ENCODE peak calls at places on chromosomes 6 and 20, in eight cellular contexts. X, Q, T, I, O, N, R and E are unnamed samples.
A peak's percentile ranks its signal among the peaks of the same experiment; 100 is the strongest.

GRCh38 chr20:10217517-10218410 is 866 bp upstream of the SNAP25 start:
- DNase-seq in X (no peak), Q (no peak), T (peak; percentile 33), I (peak; percentile 65), O (no peak), N (peak; percentile 99), R (no peak), E (peak; percentile 78)

GRCh38 chr20:3046677-3047462 is 1.0 kb downstream of the MRPS26 start:
- DNase-seq in X (no peak), Q (no peak), T (no peak), I (no peak), O (no peak), N (peak; percentile 13), R (no peak), E (no peak)

GRCh38 chr6:149480502-149481280 is 4.1 kb downstream of the ZC3H12D start:
- DNase-seq in X (no peak), Q (no peak), T (no peak), I (no peak), O (no peak), N (no peak), R (no peak), E (no peak)

GRCh38 chr20:57429579-57430202 is 38.5 kb downstream of the RBM38 start:
- DNase-seq in X (no peak), Q (no peak), T (no peak), I (no peak), O (no peak), N (no peak), R (no peak), E (no peak)

GRCh38 chr6:27582928-27583725 is 110.2 kb upstream of the ZNF184 start:
- DNase-seq in X (no peak), Q (no peak), T (peak; percentile 67), I (peak; percentile 60), O (no peak), N (peak; percentile 70), R (no peak), E (no peak)

GRCh38 chr6:12288844-12289654 is 1.1 kb upstream of the EDN1 start:
- DNase-seq in X (peak; percentile 16), Q (peak; percentile 39), T (peak; percentile 73), I (peak; percentile 91), O (no peak), N (peak; percentile 80), R (peak; percentile 45), E (no peak)

GRCh38 chr20:56788671-56789610 is 159.8 kb downstream of the TFAP2C start:
- DNase-seq in X (no peak), Q (no peak), T (no peak), I (no peak), O (no peak), N (peak; percentile 47), R (no peak), E (no peak)

GRCh38 chr6:149446791-149447376 is 37.9 kb downstream of the ZC3H12D start:
- DNase-seq in X (no peak), Q (no peak), T (no peak), I (no peak), O (no peak), N (no peak), R (no peak), E (no peak)

GRCh38 chr20:19074828-19075516 is 137.5 kb upstream of the SLC24A3 start:
- DNase-seq in X (peak; percentile 19), Q (no peak), T (no peak), I (no peak), O (no peak), N (no peak), R (no peak), E (no peak)

GRCh38 chr20:1144401-1145172 is 26.2 kb downstream of the PSMF1 start:
- DNase-seq in X (no peak), Q (no peak), T (no peak), I (no peak), O (no peak), N (no peak), R (no peak), E (no peak)

GRCh38 chr6:103797738-103798137 is 1062.0 kb downstream of the HACE1 start:
- DNase-seq in X (no peak), Q (no peak), T (no peak), I (peak; percentile 7), O (no peak), N (peak; percentile 7), R (no peak), E (no peak)

GRCh38 chr6:131654326-131654725 is 17.2 kb downstream of the ENPP3 start:
- DNase-seq in X (no peak), Q (no peak), T (no peak), I (no peak), O (no peak), N (no peak), R (no peak), E (no peak)

GRCh38 chr20:17610566-17611289 is 40.9 kb downstream of the DSTN start:
- DNase-seq in X (no peak), Q (no peak), T (no peak), I (peak; percentile 31), O (peak; percentile 85), N (no peak), R (no peak), E (peak; percentile 75)

GRCh38 chr20:44703956-44704488 is 11.1 kb upstream of the CCN5 start:
- DNase-seq in X (no peak), Q (no peak), T (no peak), I (no peak), O (no peak), N (no peak), R (no peak), E (no peak)
- H3K27ac ChIP-seq in X (peak overlapping the region; percentile 85), Q (no peak overlapping the region), T (peak overlapping the region; percentile 79), I (no peak overlapping the region), O (peak overlapping the region; percentile 84), N (no peak overlapping the region), R (peak overlapping the region; percentile 26), E (peak overlapping the region; percentile 94)

GRCh38 chr20:23636182-23636907 is 1.4 kb downstream of the CST3 start:
- DNase-seq in X (no peak), Q (no peak), T (no peak), I (no peak), O (no peak), N (no peak), R (no peak), E (no peak)

GRCh38 chr20:23636908-23637281 is 860 bp downstream of the CST3 start:
- DNase-seq in X (no peak), Q (no peak), T (no peak), I (no peak), O (no peak), N (no peak), R (no peak), E (no peak)

GRCh38 chr20:23638309-23638708 is 554 bp upstream of the CST3 start:
- DNase-seq in X (no peak), Q (no peak), T (no peak), I (no peak), O (no peak), N (no peak), R (no peak), E (no peak)

GRCh38 chr20:23639490-23639958 is 1.8 kb upstream of the CST3 start:
- DNase-seq in X (no peak), Q (no peak), T (no peak), I (no peak), O (no peak), N (no peak), R (no peak), E (no peak)

DNA sequence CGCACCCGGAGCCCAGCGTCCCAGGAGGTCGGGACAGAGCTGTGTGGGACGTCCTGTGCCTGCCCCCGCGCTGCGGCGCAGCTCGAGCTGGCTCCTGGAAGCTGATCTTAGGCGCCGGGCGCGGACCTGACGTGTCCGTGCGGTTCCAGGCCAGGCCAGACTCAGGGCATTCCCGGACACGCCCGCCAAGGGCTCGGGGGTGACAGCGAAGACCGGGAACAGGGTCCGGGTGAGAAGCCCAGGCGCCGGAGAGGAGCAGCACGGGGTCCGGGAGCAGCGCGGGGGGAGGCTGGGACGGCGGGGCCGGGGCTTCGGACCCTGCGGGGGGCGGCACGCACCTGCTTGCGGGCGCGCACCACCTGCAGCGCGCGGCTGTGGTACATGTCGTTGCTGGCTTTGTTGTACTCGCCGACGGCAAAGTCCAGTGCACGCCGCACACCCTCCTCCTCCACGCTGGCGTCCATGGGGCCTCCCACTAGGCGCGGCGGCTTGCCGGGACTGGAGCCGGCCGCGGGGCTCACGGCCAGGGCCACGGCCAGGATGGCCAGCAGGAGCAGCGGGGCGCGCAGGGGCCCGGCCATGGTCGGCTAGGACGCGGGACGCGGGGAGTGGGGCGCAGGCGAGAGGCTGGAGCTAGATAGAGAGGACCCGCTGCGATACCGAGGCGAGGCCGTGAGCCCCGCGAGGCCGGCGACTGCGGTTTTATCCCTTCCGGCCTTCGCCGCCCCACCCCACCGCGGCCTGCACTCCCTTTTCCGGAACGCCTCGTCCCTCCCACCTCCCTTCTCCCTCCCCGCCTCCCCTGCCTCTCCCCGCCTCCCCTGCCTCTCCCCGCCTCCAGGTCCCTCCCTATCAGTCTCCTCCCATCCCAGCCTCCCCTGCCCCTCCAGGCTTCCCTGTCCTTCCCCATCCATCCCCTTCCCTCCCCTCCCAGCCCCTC is at the start of gene CST3:
- DNase-seq in X (peak; percentile 95), Q (no peak), T (peak; percentile 25), I (peak; percentile 76), O (peak; percentile 94), N (peak; percentile 94), R (peak; percentile 94), E (peak; percentile 92)
- H3K4me3 ChIP-seq in X (peak within 1 kb of the TSS; percentile 84), Q (peak within 1 kb of the TSS; percentile 78), T (peak within 1 kb of the TSS; percentile 76), I (peak within 1 kb of the TSS; percentile 42), O (peak within 1 kb of the TSS; percentile 95), N (peak within 1 kb of the TSS; percentile 70), R (peak within 1 kb of the TSS; percentile 86), E (peak within 1 kb of the TSS; percentile 91)

DNA sequence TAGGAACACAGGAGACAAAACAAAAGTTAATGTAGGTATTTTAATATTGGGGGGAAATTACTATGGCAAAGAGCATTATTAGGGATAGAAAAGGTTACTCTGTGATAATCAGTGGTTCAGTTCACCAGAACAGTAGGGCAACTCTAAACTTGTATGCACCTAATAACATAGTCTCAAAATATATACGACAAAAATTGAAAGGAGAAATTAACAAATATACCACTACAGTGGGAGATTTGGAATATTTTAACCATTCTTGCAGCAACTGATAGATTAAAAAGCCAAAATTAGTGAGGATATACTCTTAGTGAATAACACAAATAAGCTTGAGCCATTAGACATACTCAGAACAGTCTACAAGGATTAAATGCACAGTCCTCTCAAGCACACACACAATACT is 11.0 kb downstream of the ARMC12 start:
- DNase-seq in X (no peak), Q (no peak), T (no peak), I (no peak), O (no peak), N (no peak), R (no peak), E (no peak)
- TF ChIP-seq CTCF in X (no peak), Q (no peak), T (no peak), I (no peak), O (no peak), N (no peak), R (no peak), E (no peak)

DNA sequence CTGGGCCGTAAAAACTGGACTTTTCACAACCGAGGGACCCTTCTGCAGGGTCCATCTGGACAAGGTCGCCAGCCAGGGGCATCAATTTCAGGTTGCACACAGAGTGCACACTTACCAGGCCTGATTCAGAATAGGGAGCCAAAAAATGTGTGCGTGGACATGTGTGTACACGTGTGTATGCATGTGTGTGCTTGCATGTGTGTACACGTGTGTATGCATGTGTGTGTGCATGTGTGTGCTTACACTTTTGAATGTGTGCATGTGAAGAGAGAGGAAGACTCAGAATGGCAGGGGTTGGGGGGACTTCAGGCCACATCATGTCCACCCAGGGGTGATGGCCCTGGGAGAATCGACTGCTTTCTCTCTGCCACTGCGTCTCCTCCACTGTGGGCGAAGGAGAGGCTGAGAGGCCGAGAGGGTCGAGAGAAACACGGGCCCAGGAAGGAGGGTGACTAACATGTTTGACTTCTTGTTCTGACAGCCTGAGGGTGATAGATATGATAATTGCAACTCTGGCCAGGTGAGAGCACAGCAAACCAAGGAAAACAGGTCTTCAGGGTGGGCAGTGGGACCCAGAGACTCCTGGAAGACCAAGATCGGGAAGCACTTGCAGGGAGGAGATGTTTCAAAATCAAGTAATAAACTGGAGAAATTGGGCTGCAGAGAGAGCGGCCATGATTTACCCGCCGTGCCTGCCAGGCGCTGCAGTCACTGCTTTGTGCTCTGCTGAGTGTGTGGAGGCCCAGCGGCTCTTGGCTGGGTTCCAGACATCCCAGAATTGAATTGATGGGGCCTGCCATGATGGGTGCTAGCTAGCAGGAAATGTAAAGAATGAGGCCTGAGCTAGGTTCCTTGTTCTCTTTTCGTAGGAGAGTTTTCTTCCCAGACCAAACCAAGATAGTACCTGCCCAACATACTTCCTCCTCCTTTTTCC is 310.8 kb downstream of the QKI start:
- DNase-seq in X (no peak), Q (no peak), T (no peak), I (no peak), O (no peak), N (no peak), R (no peak), E (no peak)
- H3K27ac ChIP-seq in X (no peak overlapping the region), Q (no peak overlapping the region), T (no peak overlapping the region), I (no peak overlapping the region), O (no peak overlapping the region), N (no peak overlapping the region), R (no peak overlapping the region), E (no peak overlapping the region)